ENCODE peak calls at places on chromosomes 6 and 20, in six cellular contexts. T is lower leg skin, D is fibroblast of mammary gland, P is uterus, J is kidney, S is B cell. E is an unnamed sample.

GRCh38 chr6:169701218-169701952 is 444 bp downstream of the WDR27 start:
- DNase-seq in S (no peak), T (peak; percentile 88), J (no peak), P (peak; percentile 34), D (no peak), E (no peak)

GRCh38 chr6:168225471-168225901 is 94.1 kb downstream of the DACT2 start:
- DNase-seq in T (peak; percentile 84), J (no peak), D (no peak), P (peak; percentile 80), S (no peak), E (no peak)

GRCh38 chr6:131819507-131820228 is 11.8 kb downstream of the ENPP1 start:
- DNase-seq in P (no peak), T (no peak), S (no peak), D (peak; percentile 79), J (no peak), E (no peak)

GRCh38 chr6:110341671-110342304 is 16.4 kb downstream of the METTL24 start:
- DNase-seq in S (no peak), D (peak; percentile 17), P (peak; percentile 40), J (no peak), T (no peak), E (no peak)

GRCh38 chr6:6623553-6623952 is 35.0 kb downstream of the LY86 start:
- DNase-seq in P (no peak), J (no peak), T (no peak), D (no peak), S (no peak), E (no peak)

GRCh38 chr6:1586861-1587450 is 22.8 kb upstream of the FOXC1 start:
- DNase-seq in J (no peak), T (peak; percentile 42), P (no peak), S (no peak), D (no peak), E (no peak)

GRCh38 chr6:141610741-141611140 is 522.0 kb upstream of the GJE1 start:
- DNase-seq in S (no peak), J (peak; percentile 22), P (no peak), D (peak; percentile 29), T (no peak), E (no peak)

GRCh38 chr6:43310137-43310536 is 1.5 kb upstream of the CRIP3 start:
- DNase-seq in T (no peak), D (no peak), J (peak; percentile 5), S (no peak), P (no peak), E (no peak)

GRCh38 chr20:21968486-21968885 is 263.0 kb downstream of the PAX1 start:
- DNase-seq in J (no peak), T (no peak), D (peak; percentile 36), P (no peak), S (no peak), E (no peak)
- TF ChIP-seq CTCF in J (no peak), T (no peak), D (peak; percentile 29), P (no peak), S (no peak), E (no peak)

DNA sequence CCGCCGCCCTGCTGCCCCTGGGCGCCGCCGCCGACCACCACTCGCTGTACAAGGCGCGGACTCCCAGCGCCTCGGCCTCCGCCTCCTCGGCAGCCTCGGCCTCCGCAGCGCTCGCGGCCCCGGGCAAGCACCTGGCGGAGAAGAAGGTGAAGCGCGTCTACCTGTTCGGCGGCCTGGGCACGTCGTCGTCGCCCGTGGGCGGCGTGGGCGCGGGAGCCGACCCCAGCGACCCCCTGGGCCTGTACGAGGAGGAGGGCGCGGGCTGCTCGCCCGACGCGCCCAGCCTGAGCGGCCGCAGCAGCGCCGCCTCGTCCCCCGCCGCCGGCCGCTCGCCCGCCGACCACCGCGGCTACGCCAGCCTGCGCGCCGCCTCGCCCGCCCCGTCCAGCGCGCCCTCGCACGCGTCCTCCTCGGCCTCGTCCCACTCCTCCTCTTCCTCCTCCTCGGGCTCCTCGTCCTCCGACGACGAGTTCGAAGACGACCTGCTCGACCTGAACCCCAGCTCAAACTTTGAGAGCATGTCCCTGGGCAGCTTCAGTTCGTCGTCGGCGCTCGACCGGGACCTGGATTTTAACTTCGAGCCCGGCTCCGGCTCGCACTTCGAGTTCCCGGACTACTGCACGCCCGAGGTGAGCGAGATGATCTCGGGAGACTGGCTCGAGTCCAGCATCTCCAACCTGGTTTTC is 1.9 kb downstream of the SOX4 start:
- DNase-seq in D (peak; percentile 14), S (peak; percentile 75), P (peak; percentile 56), T (peak; percentile 91), J (peak; percentile 81), E (no peak)
- TF ChIP-seq CTCF in D (no peak), S (peak; percentile 18), P (no peak), T (no peak), J (no peak), E (no peak)

GRCh38 chr6:154463573-154464419 is 46.7 kb downstream of the CNKSR3 start:
- DNase-seq in T (no peak), J (no peak), P (no peak), D (no peak), S (no peak), E (no peak)
- TF ChIP-seq CTCF in T (no peak), J (no peak), P (no peak), D (no peak), S (no peak), E (no peak)

GRCh38 chr6:78861509-78861908 is 5.8 kb upstream of the IRAK1BP1 start:
- DNase-seq in T (no peak), S (no peak), J (no peak), D (no peak), P (no peak), E (no peak)
- TF ChIP-seq CTCF in T (no peak), S (no peak), J (no peak), D (peak; percentile 5), P (no peak), E (no peak)

GRCh38 chr6:17281100-17281496 is at the start of gene RBM24:
- DNase-seq in T (peak; percentile 94), P (peak; percentile 79), J (peak; percentile 79), S (peak; percentile 33), D (peak; percentile 63), E (peak; percentile 34)
- TF ChIP-seq CTCF in T (no peak), P (peak; percentile 19), J (peak; percentile 12), S (no peak), D (peak; percentile 23), E (no peak)

GRCh38 chr6:40852667-40853383 is 186.2 kb downstream of the UNC5CL start:
- DNase-seq in J (no peak), T (no peak), S (no peak), D (no peak), P (no peak), E (no peak)
- TF ChIP-seq CTCF in J (peak; percentile 13), T (no peak), S (no peak), D (peak; percentile 48), P (no peak), E (peak; percentile 48)

DNA sequence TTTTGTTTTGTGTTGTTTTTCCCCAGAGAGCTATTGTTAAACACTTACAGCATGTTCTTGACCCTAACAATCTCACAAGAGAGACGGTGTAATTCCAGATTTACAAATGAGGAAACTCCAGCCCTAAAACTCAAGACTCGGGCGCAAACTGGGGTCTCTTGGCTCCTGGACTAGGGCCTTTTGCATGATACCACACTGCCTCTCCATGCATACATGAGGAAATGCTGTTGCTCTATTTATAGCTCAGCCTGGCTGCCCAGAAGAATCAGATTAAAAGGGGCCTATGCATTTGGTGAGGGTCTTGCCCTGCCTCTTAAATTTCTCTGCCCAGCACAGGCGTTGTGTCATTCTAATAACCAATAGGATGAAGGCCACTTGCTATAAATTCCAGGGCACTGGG is 30.5 kb upstream of the SNRPB2 start:
- DNase-seq in J (no peak), D (no peak), T (no peak), S (no peak), P (no peak), E (no peak)
- TF ChIP-seq CTCF in J (no peak), D (no peak), T (no peak), S (no peak), P (no peak), E (no peak)

GRCh38 chr6:152701081-152701862 is 3.6 kb downstream of the MYCT1 start:
- DNase-seq in T (no peak), D (no peak), S (no peak), P (no peak), J (no peak), E (no peak)
- TF ChIP-seq CTCF in T (no peak), D (no peak), S (no peak), P (no peak), J (no peak), E (no peak)

GRCh38 chr20:5205348-5206210 is 78.8 kb downstream of the CDS2 start:
- DNase-seq in J (peak; percentile 79), S (peak; percentile 67), T (peak; percentile 85), P (peak; percentile 57), D (peak; percentile 72), E (peak; percentile 84)
- TF ChIP-seq CTCF in J (peak; percentile 83), S (peak; percentile 95), T (no peak), P (peak; percentile 68), D (peak; percentile 92), E (peak; percentile 80)

E was measured in mesothelial cell of epicardium.